ENCODE peak calls at places on chromosomes 12 and 14, in four cellular contexts. One of them, this sample, is unnamed.

GRCh38 chr12:100974747-100975146 is 180.2 kb downstream of the ANO4 start:
- DNase-seq in MM.1S: no peak
- DNase-seq in kidney epithelial cell: no peak
- DNase-seq in body of pancreas: no peak
- DNase-seq in this sample: no peak

GRCh38 chr12:6336079-6336858 is 5.6 kb downstream of the TNFRSF1A start:
- DNase-seq in kidney epithelial cell: peak; percentile 99
- DNase-seq in body of pancreas: peak; percentile 92
- DNase-seq in MM.1S: peak; percentile 64
- DNase-seq in this sample: peak; percentile 63

GRCh38 chr12:64110864-64111263 is 111.2 kb downstream of the KICS2 start:
- DNase-seq in kidney epithelial cell: no peak
- DNase-seq in MM.1S: no peak
- DNase-seq in body of pancreas: no peak
- DNase-seq in this sample: no peak

GRCh38 chr14:89773644-89774316 is 180.8 kb downstream of the EFCAB11 start:
- DNase-seq in body of pancreas: peak; percentile 51
- DNase-seq in kidney epithelial cell: peak; percentile 9
- DNase-seq in MM.1S: peak; percentile 90
- DNase-seq in this sample: peak; percentile 56

GRCh38 chr12:103503546-103504480 is 8.0 kb upstream of the C12orf42 start:
- DNase-seq in body of pancreas: no peak
- DNase-seq in MM.1S: peak; percentile 53
- DNase-seq in kidney epithelial cell: no peak
- DNase-seq in this sample: peak; percentile 51

GRCh38 chr14:100328495-100329163 is 5.5 kb downstream of the SLC25A47 start:
- DNase-seq in MM.1S: no peak
- DNase-seq in kidney epithelial cell: no peak
- DNase-seq in body of pancreas: peak; percentile 73
- DNase-seq in this sample: no peak

GRCh38 chr12:122891661-122892525 is 4.0 kb downstream of the VPS37B start:
- DNase-seq in kidney epithelial cell: no peak
- DNase-seq in MM.1S: peak; percentile 48
- DNase-seq in body of pancreas: no peak
- DNase-seq in this sample: no peak

GRCh38 chr12:32115404-32116104 is 8.9 kb downstream of the BICD1 start:
- DNase-seq in kidney epithelial cell: peak; percentile 94
- DNase-seq in body of pancreas: peak; percentile 77
- DNase-seq in MM.1S: no peak
- DNase-seq in this sample: no peak

GRCh38 chr12:2285462-2285861 is 232.7 kb downstream of the CACNA1C start:
- DNase-seq in body of pancreas: no peak
- DNase-seq in kidney epithelial cell: no peak
- DNase-seq in MM.1S: no peak
- DNase-seq in this sample: no peak

GRCh38 chr14:104206281-104206904 is 68.0 kb downstream of the KIF26A start:
- DNase-seq in body of pancreas: no peak
- DNase-seq in MM.1S: no peak
- DNase-seq in kidney epithelial cell: no peak
- DNase-seq in this sample: no peak

GRCh38 chr12:122473543-122474323 is 27.0 kb downstream of the ZCCHC8 start:
- DNase-seq in MM.1S: no peak
- DNase-seq in kidney epithelial cell: no peak
- DNase-seq in body of pancreas: no peak
- DNase-seq in this sample: peak; percentile 43

GRCh38 chr14:64213853-64214570 is 80.2 kb downstream of the ESR2 start:
- DNase-seq in kidney epithelial cell: no peak
- DNase-seq in body of pancreas: no peak
- DNase-seq in MM.1S: no peak
- DNase-seq in this sample: no peak

GRCh38 chr14:20790439-20791116 is 9.5 kb downstream of the RNASE6 start:
- DNase-seq in body of pancreas: no peak
- DNase-seq in MM.1S: no peak
- DNase-seq in kidney epithelial cell: no peak
- DNase-seq in this sample: no peak

GRCh38 chr12:25242981-25243764 is 7.6 kb downstream of the KRAS start:
- DNase-seq in MM.1S: no peak
- DNase-seq in body of pancreas: no peak
- DNase-seq in kidney epithelial cell: no peak
- DNase-seq in this sample: no peak

GRCh38 chr14:51511265-51511664 is 140.4 kb upstream of the FRMD6 start:
- DNase-seq in MM.1S: no peak
- DNase-seq in body of pancreas: no peak
- DNase-seq in kidney epithelial cell: no peak
- DNase-seq in this sample: no peak

GRCh38 chr14:34971801-34972200 is 11.0 kb upstream of the SRP54 start:
- DNase-seq in MM.1S: no peak
- DNase-seq in kidney epithelial cell: no peak
- DNase-seq in body of pancreas: no peak
- DNase-seq in this sample: no peak

GRCh38 chr12:76247026-76247688 is 101.1 kb downstream of the BBS10 start:
- DNase-seq in MM.1S: no peak
- DNase-seq in kidney epithelial cell: no peak
- DNase-seq in body of pancreas: no peak
- DNase-seq in this sample: no peak

GRCh38 chr14:100543471-100544455 is 43.5 kb downstream of the BEGAIN start:
- DNase-seq in kidney epithelial cell: no peak
- DNase-seq in MM.1S: no peak
- DNase-seq in body of pancreas: no peak
- DNase-seq in this sample: no peak

GRCh38 chr12:13976028-13976584 is 5.3 kb downstream of the GRIN2B start:
- DNase-seq in body of pancreas: no peak
- DNase-seq in kidney epithelial cell: no peak
- DNase-seq in MM.1S: no peak
- DNase-seq in this sample: no peak

GRCh38 chr12:71556471-71556870 is 107.2 kb downstream of the ZFC3H1 start:
- DNase-seq in MM.1S: no peak
- DNase-seq in kidney epithelial cell: no peak
- DNase-seq in body of pancreas: no peak
- DNase-seq in this sample: no peak

GRCh38 chr14:31208546-31209424 is 1.2 kb upstream of the HECTD1 start:
- DNase-seq in MM.1S: no peak
- DNase-seq in body of pancreas: no peak
- DNase-seq in kidney epithelial cell: no peak
- DNase-seq in this sample: no peak

GRCh38 chr12:1594045-1594294 is 411 bp downstream of the FBXL14 start:
- DNase-seq in kidney epithelial cell: no peak
- DNase-seq in MM.1S: peak; percentile 76
- DNase-seq in body of pancreas: peak; percentile 74
- DNase-seq in this sample: peak; percentile 78

GRCh38 chr14:106694638-106695393 is 1168.4 kb downstream of the TMEM121 start:
- DNase-seq in body of pancreas: no peak
- DNase-seq in MM.1S: peak; percentile 63
- DNase-seq in kidney epithelial cell: no peak
- DNase-seq in this sample: peak; percentile 58

GRCh38 chr14:31205681-31206535 is 1.7 kb downstream of the HECTD1 start:
- DNase-seq in MM.1S: peak; percentile 7
- DNase-seq in kidney epithelial cell: peak; percentile 7
- DNase-seq in body of pancreas: no peak
- DNase-seq in this sample: no peak

GRCh38 chr12:92995258-92995905 is 66.3 kb upstream of the EEA1 start:
- DNase-seq in body of pancreas: no peak
- DNase-seq in kidney epithelial cell: no peak
- DNase-seq in MM.1S: no peak
- DNase-seq in this sample: peak; percentile 38

DNA sequence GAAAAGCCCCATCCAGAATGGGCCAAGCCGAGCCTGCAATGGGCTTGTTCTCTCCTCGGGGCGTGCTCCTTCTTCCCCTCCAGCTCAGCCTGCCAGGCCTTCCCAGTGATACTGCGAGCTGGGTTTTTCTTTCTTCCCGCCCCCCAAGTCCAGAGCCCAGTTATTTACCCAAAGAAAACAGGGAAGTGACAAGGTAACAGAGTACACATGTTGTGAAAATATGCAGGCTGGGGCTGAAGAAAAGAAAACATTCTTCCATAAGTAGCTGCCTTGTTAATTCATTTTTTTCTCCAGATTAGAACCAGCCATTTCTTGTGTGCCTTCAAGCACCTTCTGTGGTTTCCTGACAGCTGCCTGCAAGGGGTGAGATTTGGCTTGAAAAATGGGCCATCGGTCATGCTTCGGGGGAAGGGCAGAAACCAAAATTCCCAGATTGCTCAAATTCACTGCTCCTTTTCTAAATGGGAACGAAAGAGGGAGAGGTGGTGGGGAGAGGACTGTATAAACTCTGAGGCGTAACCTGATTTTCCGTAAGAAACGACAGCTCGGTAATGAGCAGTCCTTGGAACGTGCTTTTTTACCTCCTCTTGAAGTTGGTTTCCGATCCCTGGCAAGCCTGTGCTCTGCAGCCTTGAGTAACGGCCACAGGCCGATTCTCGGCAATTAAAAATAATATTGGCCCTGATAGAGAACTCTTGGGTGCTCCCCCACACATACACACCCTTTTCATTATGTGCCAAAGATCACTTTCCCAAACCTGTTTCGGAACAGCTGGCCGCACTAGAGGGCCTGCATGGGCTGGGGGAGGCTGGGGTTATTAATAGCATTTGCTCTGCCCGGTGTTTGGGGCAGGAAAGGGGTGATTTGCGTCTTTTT is 229.4 kb downstream of the ZFP36L1 start:
- DNase-seq in kidney epithelial cell: no peak
- DNase-seq in MM.1S: no peak
- DNase-seq in body of pancreas: peak; percentile 65
- DNase-seq in this sample: no peak
- TF ChIP-seq CTCF in kidney epithelial cell: no peak
- TF ChIP-seq CTCF in MM.1S: no peak
- TF ChIP-seq CTCF in body of pancreas: no peak
- TF ChIP-seq CTCF in this sample: no peak

GRCh38 chr12:22283508-22283907 is 51.0 kb downstream of the ST8SIA1 start:
- DNase-seq in body of pancreas: no peak
- DNase-seq in MM.1S: no peak
- DNase-seq in kidney epithelial cell: no peak
- DNase-seq in this sample: no peak
- TF ChIP-seq CTCF in body of pancreas: no peak
- TF ChIP-seq CTCF in MM.1S: no peak
- TF ChIP-seq CTCF in kidney epithelial cell: no peak
- TF ChIP-seq CTCF in this sample: no peak

GRCh38 chr12:84619053-84619452 is 293.5 kb downstream of the SLC6A15 start:
- DNase-seq in body of pancreas: no peak
- DNase-seq in kidney epithelial cell: no peak
- DNase-seq in MM.1S: no peak
- DNase-seq in this sample: no peak
- TF ChIP-seq CTCF in body of pancreas: no peak
- TF ChIP-seq CTCF in kidney epithelial cell: peak; percentile 30
- TF ChIP-seq CTCF in MM.1S: peak; percentile 13
- TF ChIP-seq CTCF in this sample: no peak

GRCh38 chr12:132478845-132479244 is 11.1 kb upstream of the FBRSL1 start:
- DNase-seq in body of pancreas: no peak
- DNase-seq in MM.1S: no peak
- DNase-seq in kidney epithelial cell: no peak
- DNase-seq in this sample: no peak
- TF ChIP-seq CTCF in body of pancreas: no peak
- TF ChIP-seq CTCF in MM.1S: no peak
- TF ChIP-seq CTCF in kidney epithelial cell: peak; percentile 17
- TF ChIP-seq CTCF in this sample: peak; percentile 31

GRCh38 chr12:17348311-17348710 is 741.7 kb downstream of the RERGL start:
- DNase-seq in MM.1S: no peak
- DNase-seq in kidney epithelial cell: no peak
- DNase-seq in body of pancreas: no peak
- DNase-seq in this sample: no peak

GRCh38 chr12:17357396-17357795 is 732.6 kb downstream of the RERGL start:
- DNase-seq in kidney epithelial cell: no peak
- DNase-seq in MM.1S: no peak
- DNase-seq in body of pancreas: no peak
- DNase-seq in this sample: no peak

GRCh38 chr12:17352164-17352563 is 737.8 kb downstream of the RERGL start:
- DNase-seq in body of pancreas: no peak
- DNase-seq in MM.1S: no peak
- DNase-seq in kidney epithelial cell: no peak
- DNase-seq in this sample: no peak
- TF ChIP-seq CTCF in body of pancreas: no peak
- TF ChIP-seq CTCF in MM.1S: no peak
- TF ChIP-seq CTCF in kidney epithelial cell: no peak
- TF ChIP-seq CTCF in this sample: no peak

GRCh38 chr14:59189281-59189821 is 884 bp downstream of the DAAM1 start:
- DNase-seq in kidney epithelial cell: no peak
- DNase-seq in MM.1S: peak; percentile 6
- DNase-seq in body of pancreas: peak; percentile 26
- DNase-seq in this sample: peak; percentile 28

GRCh38 chr14:59189822-59190368 is 1.4 kb downstream of the DAAM1 start:
- DNase-seq in kidney epithelial cell: peak; percentile 80
- DNase-seq in body of pancreas: peak; percentile 93
- DNase-seq in MM.1S: peak; percentile 70
- DNase-seq in this sample: peak; percentile 84

GRCh38 chr14:59187802-59188460 is 536 bp upstream of the DAAM1 start:
- DNase-seq in MM.1S: peak; percentile 25
- DNase-seq in kidney epithelial cell: no peak
- DNase-seq in body of pancreas: peak; percentile 22
- DNase-seq in this sample: peak; percentile 22

GRCh38 chr14:59188461-59189280 is at the start of gene DAAM1:
- DNase-seq in body of pancreas: peak; percentile 99
- DNase-seq in kidney epithelial cell: peak; percentile 95
- DNase-seq in MM.1S: peak; percentile 95
- DNase-seq in this sample: peak; percentile 93

GRCh38 chr14:59190372-59190771 is 1.9 kb downstream of the DAAM1 start:
- DNase-seq in kidney epithelial cell: no peak
- DNase-seq in MM.1S: no peak
- DNase-seq in body of pancreas: peak; percentile 22
- DNase-seq in this sample: peak; percentile 24
- TF ChIP-seq CTCF in kidney epithelial cell: no peak
- TF ChIP-seq CTCF in MM.1S: peak; percentile 25
- TF ChIP-seq CTCF in body of pancreas: no peak
- TF ChIP-seq CTCF in this sample: peak; percentile 37

DNA sequence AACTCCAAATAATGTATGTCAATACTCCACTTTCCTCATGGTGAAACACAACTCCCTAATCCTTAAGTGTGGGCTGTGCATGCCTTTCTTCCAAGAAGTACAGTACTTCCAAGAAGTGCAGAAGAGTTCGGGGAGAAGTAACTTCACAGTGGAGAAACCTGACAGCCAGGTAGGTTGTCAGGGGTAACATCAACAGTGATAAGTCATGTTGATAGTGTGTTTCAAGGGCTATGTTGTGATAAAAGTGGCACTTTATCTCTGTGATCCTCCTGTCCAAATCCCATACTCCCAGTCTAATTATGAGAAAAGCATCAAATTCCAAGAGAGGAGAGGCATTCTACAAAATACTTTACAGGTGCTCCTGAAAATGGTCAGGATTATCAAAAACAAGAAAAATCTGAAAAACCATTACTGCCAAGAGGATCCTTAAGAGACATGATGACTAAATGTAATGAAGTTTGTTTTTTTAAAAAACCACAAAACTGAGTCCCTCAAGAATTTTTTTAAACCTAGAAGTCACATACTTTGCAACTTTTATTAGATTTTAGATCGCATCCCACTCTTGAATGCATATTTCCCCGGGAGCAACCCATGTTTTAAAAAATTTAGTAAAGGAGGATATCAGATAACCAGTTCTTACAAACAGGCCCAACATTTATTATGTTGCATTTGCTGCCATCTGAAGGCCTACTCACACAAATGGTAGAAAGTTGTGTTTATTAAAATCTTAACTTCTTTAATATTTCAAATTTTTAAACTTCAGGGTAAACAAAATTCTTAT is 44.5 kb upstream of the CCT2 start:
- DNase-seq in kidney epithelial cell: no peak
- DNase-seq in MM.1S: no peak
- DNase-seq in body of pancreas: no peak
- DNase-seq in this sample: no peak
- TF ChIP-seq CTCF in kidney epithelial cell: no peak
- TF ChIP-seq CTCF in MM.1S: no peak
- TF ChIP-seq CTCF in body of pancreas: no peak
- TF ChIP-seq CTCF in this sample: no peak